ENCODE peak calls at places on chromosomes 11 and 22, in four cellular contexts. One of them, this sample, is unnamed.

GRCh38 chr11:23509023-23509422 is 648.7 kb upstream of the CCDC179 start:
- DNase-seq in brain microvascular endothelial cell: peak
- DNase-seq in CD8-positive, alpha-beta T cell: no peak
- DNase-seq in psoas muscle: no peak
- DNase-seq in this sample: no peak

GRCh38 chr11:47101452-47101851 is 75.2 kb downstream of the ARFGAP2 start:
- DNase-seq in brain microvascular endothelial cell: no peak
- DNase-seq in CD8-positive, alpha-beta T cell: no peak
- DNase-seq in psoas muscle: no peak
- DNase-seq in this sample: no peak

GRCh38 chr22:27399161-27399560 is 402.4 kb downstream of the MN1 start:
- DNase-seq in brain microvascular endothelial cell: no peak
- DNase-seq in CD8-positive, alpha-beta T cell: no peak
- DNase-seq in psoas muscle: no peak
- DNase-seq in this sample: peak

GRCh38 chr11:115739121-115739520 is 234.9 kb upstream of the CADM1 start:
- DNase-seq in brain microvascular endothelial cell: no peak
- DNase-seq in CD8-positive, alpha-beta T cell: no peak
- DNase-seq in psoas muscle: no peak
- DNase-seq in this sample: no peak

GRCh38 chr22:29206372-29207230 is 905 bp downstream of the EMID1 start:
- DNase-seq in brain microvascular endothelial cell: no peak
- DNase-seq in CD8-positive, alpha-beta T cell: no peak
- DNase-seq in psoas muscle: no peak
- DNase-seq in this sample: no peak

GRCh38 chr11:87301785-87302540 is 264.2 kb downstream of the TMEM135 start:
- DNase-seq in brain microvascular endothelial cell: no peak
- DNase-seq in CD8-positive, alpha-beta T cell: no peak
- DNase-seq in psoas muscle: no peak
- DNase-seq in this sample: no peak

GRCh38 chr11:59088164-59088563 is 2.1 kb downstream of the GLYATL1B start:
- DNase-seq in brain microvascular endothelial cell: no peak
- DNase-seq in CD8-positive, alpha-beta T cell: no peak
- DNase-seq in psoas muscle: no peak
- DNase-seq in this sample: no peak

GRCh38 chr11:62505112-62505783 is 41.4 kb downstream of the AHNAK start:
- DNase-seq in brain microvascular endothelial cell: peak
- DNase-seq in CD8-positive, alpha-beta T cell: no peak
- DNase-seq in psoas muscle: no peak
- DNase-seq in this sample: no peak

GRCh38 chr22:29710922-29711593 is 8.7 kb upstream of the CABP7 start:
- DNase-seq in brain microvascular endothelial cell: no peak
- DNase-seq in CD8-positive, alpha-beta T cell: no peak
- DNase-seq in psoas muscle: peak
- DNase-seq in this sample: no peak

DNA sequence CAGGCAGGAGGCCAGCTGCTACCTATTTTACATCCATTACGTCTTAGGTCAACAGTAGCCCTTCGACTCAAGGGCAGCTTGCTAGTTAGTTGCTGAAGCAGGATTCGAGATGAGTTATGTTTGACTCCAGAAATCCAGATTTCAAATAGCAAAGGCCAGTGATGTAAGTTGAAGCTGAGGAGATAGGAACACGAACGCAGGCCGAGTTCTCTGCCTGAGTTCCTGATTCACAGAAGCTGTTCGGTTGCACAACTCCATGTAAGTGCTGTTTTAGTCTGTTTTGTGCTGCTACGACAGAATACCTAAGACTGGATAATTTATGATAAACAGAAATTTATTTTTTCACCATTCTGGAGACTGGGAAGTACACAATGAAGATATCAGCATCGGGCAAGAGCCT is 111.2 kb downstream of the SLC1A2 start:
- DNase-seq in brain microvascular endothelial cell: no peak
- DNase-seq in CD8-positive, alpha-beta T cell: no peak
- DNase-seq in psoas muscle: no peak
- DNase-seq in this sample: no peak
- H3K27ac ChIP-seq in brain microvascular endothelial cell: no peak
- H3K27ac ChIP-seq in CD8-positive, alpha-beta T cell: no peak
- H3K27ac ChIP-seq in psoas muscle: no peak
- H3K27ac ChIP-seq in this sample: no peak

DNA sequence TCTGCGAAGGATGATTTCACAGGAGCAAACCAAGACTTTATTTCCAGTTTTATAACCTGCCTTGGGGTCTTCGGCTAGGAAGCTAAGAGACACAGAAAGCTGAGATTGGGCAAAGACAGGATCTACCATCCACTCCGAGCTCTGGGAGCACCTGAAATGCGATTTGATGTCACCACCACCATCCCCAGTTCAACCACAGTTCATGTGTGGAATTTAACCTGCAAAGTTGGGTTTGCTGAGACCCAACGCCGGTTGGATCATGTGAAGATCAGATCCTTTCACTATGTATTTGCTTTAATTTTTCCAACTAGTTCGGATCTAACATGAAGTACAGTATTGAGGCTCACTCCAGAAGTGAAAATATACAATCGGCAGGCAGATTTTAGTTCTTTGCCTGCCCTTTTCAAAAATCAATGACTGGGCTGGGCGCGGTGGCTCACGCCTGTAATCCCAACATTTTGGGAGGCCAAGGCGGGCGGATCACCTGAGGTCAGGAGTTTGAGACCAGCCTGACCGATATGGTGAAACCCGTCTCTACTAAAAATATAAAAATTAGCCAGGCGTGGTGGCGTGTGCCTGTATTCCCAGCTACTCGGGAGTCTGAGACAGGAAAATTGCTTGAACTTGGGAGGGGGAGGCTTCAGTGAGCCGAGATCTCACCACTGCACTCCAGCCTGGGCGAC is 1.4 kb upstream of the C11orf24 start:
- DNase-seq in brain microvascular endothelial cell: no peak
- DNase-seq in CD8-positive, alpha-beta T cell: no peak
- DNase-seq in psoas muscle: no peak
- DNase-seq in this sample: no peak
- H3K4me3 ChIP-seq in brain microvascular endothelial cell: no peak
- H3K4me3 ChIP-seq in CD8-positive, alpha-beta T cell: no peak
- H3K4me3 ChIP-seq in psoas muscle: peak
- H3K4me3 ChIP-seq in this sample: peak

DNA sequence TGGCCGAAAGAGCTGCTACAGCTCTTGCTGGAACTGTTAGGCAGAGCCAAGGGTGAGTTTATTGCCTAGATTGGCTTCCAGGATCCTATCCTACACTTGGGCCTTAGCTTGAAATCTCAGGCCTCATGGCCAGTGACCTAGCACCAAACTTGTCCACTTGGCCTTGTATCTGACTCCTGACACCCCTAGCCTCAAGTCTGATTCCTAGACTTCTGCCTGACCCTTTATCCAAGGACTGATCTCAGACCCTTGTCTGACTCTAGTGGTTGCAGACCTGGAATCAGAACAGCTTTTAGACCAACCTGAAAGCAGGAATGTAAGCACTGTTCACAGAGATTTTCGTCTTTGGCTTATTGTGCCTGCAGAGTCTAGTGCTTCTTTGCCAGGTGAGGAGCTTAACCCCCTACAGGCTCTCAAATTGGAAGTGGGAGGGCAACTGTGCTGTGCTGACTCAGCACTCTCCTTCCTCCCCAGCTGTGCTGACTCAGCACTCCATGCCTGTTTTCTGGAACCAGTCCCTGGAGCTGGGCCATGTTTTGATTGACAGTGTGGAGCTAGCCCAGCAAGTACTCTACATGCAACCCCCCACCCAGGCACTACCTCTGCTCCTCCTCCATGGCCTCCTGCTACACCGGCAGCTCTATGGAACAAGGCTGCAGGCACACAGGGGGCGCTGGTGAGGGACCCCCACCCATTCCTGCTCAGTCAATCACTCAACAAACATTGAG is 35.1 kb downstream of the RRP8 start:
- DNase-seq in brain microvascular endothelial cell: peak
- DNase-seq in CD8-positive, alpha-beta T cell: no peak
- DNase-seq in psoas muscle: no peak
- DNase-seq in this sample: peak
- TF ChIP-seq CTCF in brain microvascular endothelial cell: peak
- TF ChIP-seq CTCF in CD8-positive, alpha-beta T cell: no peak
- TF ChIP-seq CTCF in psoas muscle: no peak
- TF ChIP-seq CTCF in this sample: peak

GRCh38 chr11:114075891-114076441 is 16.5 kb downstream of the ZBTB16 start:
- DNase-seq in brain microvascular endothelial cell: peak
- DNase-seq in CD8-positive, alpha-beta T cell: peak
- DNase-seq in psoas muscle: peak
- DNase-seq in this sample: peak
- H3K27ac ChIP-seq in brain microvascular endothelial cell: no peak
- H3K27ac ChIP-seq in CD8-positive, alpha-beta T cell: no peak
- H3K27ac ChIP-seq in psoas muscle: peak
- H3K27ac ChIP-seq in this sample: no peak

GRCh38 chr22:18156878-18157713 is 7.1 kb downstream of the USP18 start:
- DNase-seq in brain microvascular endothelial cell: peak
- DNase-seq in CD8-positive, alpha-beta T cell: peak
- DNase-seq in psoas muscle: peak
- DNase-seq in this sample: peak
- H3K4me3 ChIP-seq in brain microvascular endothelial cell: no peak
- H3K4me3 ChIP-seq in CD8-positive, alpha-beta T cell: no peak
- H3K4me3 ChIP-seq in psoas muscle: no peak
- H3K4me3 ChIP-seq in this sample: no peak

GRCh38 chr22:38572065-38572464 is 2.1 kb upstream of the DMC1 start:
- DNase-seq in brain microvascular endothelial cell: peak
- DNase-seq in CD8-positive, alpha-beta T cell: peak
- DNase-seq in psoas muscle: no peak
- DNase-seq in this sample: peak
- TF ChIP-seq CTCF in brain microvascular endothelial cell: peak
- TF ChIP-seq CTCF in CD8-positive, alpha-beta T cell: peak
- TF ChIP-seq CTCF in psoas muscle: peak
- TF ChIP-seq CTCF in this sample: peak

GRCh38 chr22:39525658-39525975 is 5.3 kb downstream of the ATF4 start:
- DNase-seq in brain microvascular endothelial cell: no peak
- DNase-seq in CD8-positive, alpha-beta T cell: no peak
- DNase-seq in psoas muscle: no peak
- DNase-seq in this sample: no peak
- H3K27ac ChIP-seq in brain microvascular endothelial cell: no peak
- H3K27ac ChIP-seq in CD8-positive, alpha-beta T cell: no peak
- H3K27ac ChIP-seq in psoas muscle: peak
- H3K27ac ChIP-seq in this sample: peak

DNA sequence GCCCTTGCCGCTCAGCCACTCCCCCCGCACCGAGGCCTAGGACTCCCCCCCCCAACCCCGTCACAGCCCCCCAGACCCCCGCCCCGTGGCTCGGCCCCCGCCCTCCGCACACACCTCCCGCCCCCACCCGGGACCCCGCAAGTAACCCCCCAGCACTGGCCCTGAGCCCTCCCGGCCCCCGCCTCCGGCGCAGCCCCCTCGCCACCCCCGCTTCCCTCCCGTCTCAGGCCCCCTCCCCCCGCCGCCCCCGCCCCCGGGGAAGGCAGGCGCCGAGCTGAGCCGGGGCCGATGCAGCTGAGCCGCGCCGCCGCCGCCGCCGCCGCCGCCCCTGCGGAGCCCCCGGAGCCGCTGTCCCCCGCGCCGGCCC is 1.5 kb downstream of the SHANK3 start:
- DNase-seq in brain microvascular endothelial cell: no peak
- DNase-seq in CD8-positive, alpha-beta T cell: no peak
- DNase-seq in psoas muscle: no peak
- DNase-seq in this sample: no peak
- H3K4me3 ChIP-seq in brain microvascular endothelial cell: no peak
- H3K4me3 ChIP-seq in CD8-positive, alpha-beta T cell: no peak
- H3K4me3 ChIP-seq in psoas muscle: peak
- H3K4me3 ChIP-seq in this sample: peak